ENCODE peak calls at places on chromosomes 12 and 14, in nine cellular contexts. W is suprapubic skin, Z is psoas muscle, L is PC-3, T is RWPE1, O is uterus, Q is PC-9, P is osteoblast, X is stomach. F is an unnamed sample.

GRCh38 chr12:46357438-46358324 is 14.9 kb downstream of the SLC38A2 start:
- DNase-seq in Z (no peak), T (peak), O (no peak), X (no peak), Q (no peak), W (no peak), P (no peak), L (peak), F (no peak)

GRCh38 chr12:132056959-132057358 is 87.2 kb downstream of the DDX51 start:
- DNase-seq in T (no peak), L (peak), W (no peak), P (no peak), X (no peak), O (no peak), Z (no peak), Q (no peak), F (no peak)

GRCh38 chr12:71214511-71215285 is 56.9 kb upstream of the TSPAN8 start:
- DNase-seq in W (no peak), Q (no peak), X (no peak), T (no peak), L (no peak), P (no peak), Z (no peak), O (no peak), F (no peak)

GRCh38 chr14:96762650-96763049 is 34.5 kb upstream of the VRK1 start:
- DNase-seq in L (peak), O (no peak), Q (no peak), W (no peak), P (peak), X (no peak), T (peak), Z (no peak), F (no peak)

GRCh38 chr12:91381309-91381804 is 198.7 kb upstream of the DCN start:
- DNase-seq in T (peak), W (peak), Q (no peak), L (peak), P (peak), Z (no peak), O (peak), X (peak), F (peak)

GRCh38 chr12:30836656-30837445 is 82.1 kb upstream of the CAPRIN2 start:
- DNase-seq in P (no peak), Q (no peak), W (no peak), Z (no peak), L (peak), O (no peak), T (no peak), X (no peak), F (no peak)

GRCh38 chr12:3771853-3772252 is 18.9 kb upstream of the CRACR2A start:
- DNase-seq in P (no peak), W (no peak), Q (no peak), T (no peak), O (no peak), X (no peak), Z (no peak), L (no peak), F (peak)

GRCh38 chr12:51388066-51388799 is 3.0 kb downstream of the GALNT6 start:
- DNase-seq in W (no peak), Q (peak), O (no peak), L (peak), X (no peak), T (no peak), P (peak), Z (no peak), F (no peak)

GRCh38 chr12:48580831-48581230 is 11.0 kb upstream of the LALBA start:
- DNase-seq in T (peak), P (no peak), X (no peak), L (peak), O (no peak), W (no peak), Q (no peak), Z (no peak), F (no peak)

GRCh38 chr14:40485688-40486087 is 1053.5 kb upstream of the FBXO33 start:
- DNase-seq in X (no peak), T (no peak), L (no peak), O (no peak), W (no peak), Z (no peak), Q (no peak), P (no peak), F (no peak)

GRCh38 chr12:52055781-52056711 is 4.8 kb downstream of the NR4A1 start:
- DNase-seq in P (no peak), T (no peak), L (no peak), Q (no peak), X (peak), O (no peak), W (peak), Z (no peak), F (no peak)

GRCh38 chr12:124396544-124397398 is 101.9 kb downstream of the RFLNA start:
- DNase-seq in T (no peak), L (no peak), Z (no peak), Q (no peak), X (peak), O (peak), P (no peak), W (no peak), F (peak)
- H3K27ac ChIP-seq in T (peak), L (peak), Z (no peak), Q (no peak), X (peak), O (peak), P (no peak), W (peak), F (peak)

DNA sequence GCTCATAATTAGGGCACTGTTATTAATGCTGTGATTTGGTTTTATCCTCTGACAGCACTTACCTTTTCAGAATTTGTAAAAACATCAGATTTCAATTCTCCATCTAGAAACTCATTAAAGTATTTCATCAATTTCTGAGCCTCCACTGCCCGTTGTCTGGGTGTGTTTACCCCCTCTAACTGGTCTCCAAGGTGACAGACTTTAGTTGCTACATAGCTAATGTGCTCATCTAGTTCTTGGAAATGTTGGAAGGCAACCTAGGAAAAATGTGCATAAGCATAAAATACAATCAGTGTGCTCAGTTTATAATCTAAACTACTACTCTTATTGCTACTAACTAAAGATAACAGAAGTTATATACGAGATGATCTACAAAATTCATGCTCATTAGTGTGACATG is 24.6 kb downstream of the EXOC5 start:
- DNase-seq in Z (no peak), O (no peak), L (no peak), W (no peak), P (no peak), X (no peak), Q (no peak), T (no peak), F (no peak)
- H3K27ac ChIP-seq in Z (no peak), O (no peak), L (no peak), W (no peak), P (peak), X (no peak), Q (no peak), T (no peak), F (no peak)

GRCh38 chr14:74015965-74016364 is 3.1 kb downstream of the ENTPD5 start:
- DNase-seq in W (no peak), X (no peak), Z (no peak), L (no peak), T (no peak), Q (no peak), P (peak), O (no peak), F (no peak)

GRCh38 chr14:74018704-74019407 is at the start of the genes BBOF1 and ENTPD5:
- DNase-seq in Z (peak), T (peak), L (peak), P (peak), Q (peak), O (peak), X (peak), W (peak), F (peak)

GRCh38 chr14:74018029-74018703 is 922 bp downstream of the ENTPD5 start:
- DNase-seq in O (no peak), Z (no peak), P (peak), X (no peak), W (no peak), L (peak), Q (no peak), T (peak), F (no peak)

GRCh38 chr14:74019408-74019714 is 212 bp downstream of the BBOF1 start:
- DNase-seq in T (peak), Z (no peak), W (no peak), L (no peak), Q (no peak), X (no peak), P (no peak), O (no peak), F (no peak)

GRCh38 chr14:74019743-74020142 is 594 bp downstream of the BBOF1 start:
- DNase-seq in Z (no peak), W (no peak), T (no peak), P (peak), X (no peak), L (no peak), Q (peak), O (peak), F (no peak)
- H3K27ac ChIP-seq in Z (peak), W (peak), T (peak), P (peak), X (peak), L (no peak), Q (peak), O (peak), F (peak)

DNA sequence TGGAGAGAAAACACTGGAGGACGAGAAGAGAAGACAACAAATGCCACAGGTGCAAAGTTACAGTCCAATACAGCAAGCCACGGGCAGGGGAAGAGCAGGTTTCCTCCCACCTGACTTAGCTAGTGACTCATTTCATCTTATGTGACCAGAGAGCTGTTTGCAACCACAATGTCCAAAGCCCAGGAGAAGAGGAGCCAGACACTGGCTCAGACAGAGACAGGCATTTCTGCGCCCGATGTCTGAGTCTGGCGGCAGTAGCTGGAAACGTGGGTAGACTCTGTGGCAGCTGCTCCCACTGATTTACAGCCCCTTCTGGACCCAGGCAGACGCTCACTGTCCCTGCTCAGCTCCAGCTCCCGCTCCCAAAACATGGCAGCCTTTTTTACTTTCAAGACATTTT is 60.0 kb downstream of the CHGA start:
- DNase-seq in W (no peak), X (no peak), P (peak), Z (no peak), Q (no peak), O (no peak), L (peak), T (no peak), F (no peak)
- H3K27ac ChIP-seq in W (no peak), X (no peak), P (no peak), Z (no peak), Q (no peak), O (no peak), L (no peak), T (no peak), F (no peak)

GRCh38 chr12:95621725-95622124 is 70.4 kb upstream of the USP44 start:
- DNase-seq in Q (no peak), O (no peak), Z (no peak), P (no peak), L (no peak), T (no peak), X (no peak), W (no peak), F (no peak)

GRCh38 chr12:95624544-95624943 is 73.3 kb upstream of the USP44 start:
- DNase-seq in O (no peak), Q (no peak), W (no peak), T (no peak), X (peak), Z (no peak), L (no peak), P (no peak), F (no peak)

GRCh38 chr12:95625012-95625411 is 73.7 kb upstream of the USP44 start:
- DNase-seq in Z (no peak), O (no peak), W (no peak), P (no peak), Q (no peak), X (peak), T (no peak), L (no peak), F (no peak)

GRCh38 chr12:95623554-95624170 is 72.4 kb upstream of the USP44 start:
- DNase-seq in Q (peak), W (no peak), L (peak), Z (peak), T (peak), P (peak), O (no peak), X (peak), F (peak)

GRCh38 chr12:95622879-95623278 is 71.6 kb upstream of the USP44 start:
- DNase-seq in L (peak), Z (no peak), X (no peak), W (no peak), O (no peak), T (no peak), Q (no peak), P (no peak), F (no peak)
- H3K27ac ChIP-seq in L (peak), Z (no peak), X (peak), W (no peak), O (no peak), T (peak), Q (peak), P (peak), F (peak)

DNA sequence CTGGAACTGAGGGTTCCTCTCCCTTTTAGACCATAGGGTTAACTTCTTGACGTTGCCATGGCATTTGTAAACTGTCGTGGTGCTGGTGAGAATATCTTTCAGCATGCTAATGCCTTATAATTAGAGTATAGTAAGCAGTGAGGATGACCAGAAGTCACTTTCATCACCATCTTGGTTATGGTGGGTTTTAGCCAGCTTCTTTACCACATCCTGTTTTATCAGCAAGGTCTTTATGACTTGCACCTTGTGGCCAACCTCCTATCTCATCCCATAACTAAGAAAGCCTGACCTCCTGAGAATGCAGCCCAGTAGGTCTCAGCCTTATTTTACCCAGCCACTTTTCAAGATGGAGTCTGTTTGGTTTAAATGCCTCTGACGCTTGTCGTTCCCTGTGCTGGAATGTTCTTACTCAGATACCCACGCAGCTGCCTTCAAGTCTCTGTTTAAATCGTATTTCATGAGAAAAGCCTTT is 44.2 kb downstream of the BBS10 start:
- DNase-seq in T (no peak), X (no peak), L (no peak), O (no peak), Z (no peak), P (no peak), Q (no peak), W (no peak), F (no peak)
- H3K27ac ChIP-seq in T (no peak), X (no peak), L (no peak), O (no peak), Z (no peak), P (no peak), Q (no peak), W (no peak), F (no peak)

GRCh38 chr12:130608132-130608531 is 108.0 kb downstream of the RIMBP2 start:
- DNase-seq in P (no peak), W (no peak), Q (no peak), T (no peak), O (no peak), L (no peak), X (no peak), Z (no peak), F (no peak)
- H3K27ac ChIP-seq in P (no peak), W (no peak), Q (no peak), T (no peak), O (no peak), L (no peak), X (no peak), Z (no peak), F (no peak)

GRCh38 chr12:64883264-64884163 is 59.1 kb downstream of the TBC1D30 start:
- DNase-seq in Q (no peak), Z (no peak), W (no peak), X (no peak), O (no peak), L (no peak), P (no peak), T (no peak), F (no peak)
- H3K27ac ChIP-seq in Q (no peak), Z (no peak), W (no peak), X (no peak), O (no peak), L (no peak), P (no peak), T (no peak), F (no peak)

F was measured in left ventricle myocardium inferior.